ENCODE peak calls at places on chromosomes 7 and 10, in four cellular contexts. A is stomach, O is transverse colon, V is sigmoid colon. Y is an unnamed sample.
A peak's percentile ranks its signal among the peaks of the same experiment; 100 is the strongest.

GRCh38 chr7:105769951-105770628 is 106.3 kb downstream of the ATXN7L1 start:
- DNase-seq in O (no peak), V (peak; percentile 66), A (no peak), Y (no peak)

GRCh38 chr10:112375721-112376577 is 2.0 kb downstream of the ACSL5 start:
- DNase-seq in A (peak; percentile 84), O (peak; percentile 69), V (peak; percentile 71), Y (no peak)

GRCh38 chr10:64091889-64092288 is 570.7 kb downstream of the REEP3 start:
- DNase-seq in O (no peak), V (no peak), A (no peak), Y (no peak)

GRCh38 chr7:50588937-50589336 is 23.7 kb upstream of the DDC start:
- DNase-seq in V (no peak), O (no peak), A (no peak), Y (no peak)

GRCh38 chr10:79018591-79019011 is 50.2 kb upstream of the ZMIZ1 start:
- DNase-seq in O (no peak), A (no peak), V (peak; percentile 30), Y (no peak)

GRCh38 chr10:74381291-74381885 is 230.4 kb downstream of the ADK start:
- DNase-seq in V (no peak), O (no peak), A (no peak), Y (no peak)

GRCh38 chr10:107689318-107689717 is 524.8 kb upstream of the SORCS1 start:
- DNase-seq in V (no peak), O (no peak), A (no peak), Y (no peak)

GRCh38 chr7:38178004-38178694 is at the start of gene STARD3NL:
- DNase-seq in A (peak; percentile 95), O (peak; percentile 95), V (peak; percentile 99), Y (peak; percentile 99)

GRCh38 chr7:27179503-27180430 is 5.3 kb downstream of the HOXA11 start:
- DNase-seq in V (peak; percentile 93), O (peak; percentile 87), A (peak; percentile 47), Y (no peak)

GRCh38 chr10:104209575-104210198 is 22.5 kb downstream of the CFAP43 start:
- DNase-seq in A (no peak), V (no peak), O (no peak), Y (no peak)

GRCh38 chr7:767941-768729 is 41.1 kb upstream of the PRKAR1B start:
- DNase-seq in O (no peak), V (no peak), A (no peak), Y (no peak)

GRCh38 chr10:72319416-72320254 is 35.1 kb downstream of the DNAJB12 start:
- DNase-seq in V (peak; percentile 97), A (peak; percentile 93), O (peak; percentile 94), Y (peak; percentile 97)
- TF ChIP-seq POLR2AphosphoS5 in V (peak; percentile 81), A (peak; percentile 52), O (peak; percentile 85), Y (peak; percentile 87)

GRCh38 chr7:39574673-39575349 is 8.6 kb downstream of the YAE1 start:
- DNase-seq in A (no peak), O (no peak), V (no peak), Y (no peak)
- TF ChIP-seq POLR2A in A (no peak), O (no peak), V (no peak), Y (no peak)

GRCh38 chr10:126432507-126432906 is 44.2 kb upstream of the ADAM12 start:
- DNase-seq in O (no peak), V (no peak), A (no peak), Y (peak; percentile 68)

GRCh38 chr10:126430512-126430911 is 42.2 kb upstream of the ADAM12 start:
- DNase-seq in A (no peak), V (no peak), O (no peak), Y (peak; percentile 70)

GRCh38 chr10:126434235-126434634 is 46.0 kb upstream of the ADAM12 start:
- DNase-seq in O (no peak), A (no peak), V (no peak), Y (peak; percentile 66)

GRCh38 chr10:126431816-126432215 is 43.5 kb upstream of the ADAM12 start:
- DNase-seq in A (no peak), O (no peak), V (no peak), Y (peak; percentile 64)

GRCh38 chr10:126433351-126433750 is 45.1 kb upstream of the ADAM12 start:
- DNase-seq in A (no peak), O (no peak), V (no peak), Y (peak; percentile 70)
- TF ChIP-seq CTCF in A (no peak), O (no peak), V (no peak), Y (no peak)

GRCh38 chr7:12764355-12765000 is 77.0 kb downstream of the ARL4A start:
- DNase-seq in V (no peak), A (no peak), O (no peak), Y (no peak)
- TF ChIP-seq POLR2AphosphoS5 in V (no peak), A (no peak), O (no peak), Y (no peak)

GRCh38 chr7:131148708-131149428 is 178.8 kb upstream of the MKLN1 start:
- DNase-seq in O (no peak), V (no peak), A (no peak), Y (no peak)
- TF ChIP-seq POLR2A in O (no peak), V (no peak), A (no peak), Y (no peak)